ENCODE peak calls at places on chromosomes 3 and 15, in seven cellular contexts. One of them, this sample, is unnamed.

GRCh38 chr3:78741066-78741645 is 1026.6 kb downstream of the ROBO1 start:
- DNase-seq in COR-L47: no peak
- DNase-seq in stimulated activated CD4-positive, alpha-beta T cell treated with anti-CD3 and anti-CD28 coated beads, Interleukin-15, amount 100 ng/mL, for 1 hour: no peak
- DNase-seq in HS-5: no peak
- DNase-seq in stromal cell of bone marrow: no peak
- DNase-seq in HFF-Myc: no peak
- DNase-seq in T1000: no peak
- DNase-seq in this sample: peak; percentile 57

GRCh38 chr15:38668433-38669159 is 104.0 kb upstream of the RASGRP1 start:
- DNase-seq in COR-L47: no peak
- DNase-seq in stimulated activated CD4-positive, alpha-beta T cell treated with anti-CD3 and anti-CD28 coated beads, Interleukin-15, amount 100 ng/mL, for 1 hour: no peak
- DNase-seq in HS-5: no peak
- DNase-seq in stromal cell of bone marrow: no peak
- DNase-seq in HFF-Myc: no peak
- DNase-seq in T1000: no peak
- DNase-seq in this sample: no peak

GRCh38 chr3:151236316-151236715 is 33.3 kb upstream of the GPR171 start:
- DNase-seq in COR-L47: no peak
- DNase-seq in stimulated activated CD4-positive, alpha-beta T cell treated with anti-CD3 and anti-CD28 coated beads, Interleukin-15, amount 100 ng/mL, for 1 hour: no peak
- DNase-seq in HS-5: no peak
- DNase-seq in stromal cell of bone marrow: no peak
- DNase-seq in HFF-Myc: no peak
- DNase-seq in T1000: no peak
- DNase-seq in this sample: no peak

GRCh38 chr15:90315276-90315982 is 36.7 kb upstream of the ZNF774 start:
- DNase-seq in COR-L47: no peak
- DNase-seq in stimulated activated CD4-positive, alpha-beta T cell treated with anti-CD3 and anti-CD28 coated beads, Interleukin-15, amount 100 ng/mL, for 1 hour: no peak
- DNase-seq in HS-5: no peak
- DNase-seq in stromal cell of bone marrow: peak; percentile 86
- DNase-seq in HFF-Myc: peak; percentile 12
- DNase-seq in T1000: no peak
- DNase-seq in this sample: no peak

GRCh38 chr15:80694624-80695098 is 449 bp upstream of the ABHD17C start:
- DNase-seq in COR-L47: no peak
- DNase-seq in stimulated activated CD4-positive, alpha-beta T cell treated with anti-CD3 and anti-CD28 coated beads, Interleukin-15, amount 100 ng/mL, for 1 hour: peak; percentile 19
- DNase-seq in HS-5: no peak
- DNase-seq in stromal cell of bone marrow: no peak
- DNase-seq in HFF-Myc: no peak
- DNase-seq in T1000: no peak
- DNase-seq in this sample: peak; percentile 59

GRCh38 chr3:131353016-131353877 is 28.3 kb upstream of the NUDT16 start:
- DNase-seq in COR-L47: no peak
- DNase-seq in stimulated activated CD4-positive, alpha-beta T cell treated with anti-CD3 and anti-CD28 coated beads, Interleukin-15, amount 100 ng/mL, for 1 hour: no peak
- DNase-seq in HS-5: no peak
- DNase-seq in stromal cell of bone marrow: no peak
- DNase-seq in HFF-Myc: no peak
- DNase-seq in T1000: no peak
- DNase-seq in this sample: no peak

GRCh38 chr3:10366681-10367101 is 45.8 kb upstream of the SEC13 start:
- DNase-seq in COR-L47: no peak
- DNase-seq in stimulated activated CD4-positive, alpha-beta T cell treated with anti-CD3 and anti-CD28 coated beads, Interleukin-15, amount 100 ng/mL, for 1 hour: peak; percentile 6
- DNase-seq in HS-5: peak; percentile 87
- DNase-seq in stromal cell of bone marrow: peak; percentile 99
- DNase-seq in HFF-Myc: peak; percentile 86
- DNase-seq in T1000: peak; percentile 84
- DNase-seq in this sample: peak; percentile 40

GRCh38 chr3:47133641-47134040 is 30.3 kb downstream of the SETD2 start:
- DNase-seq in COR-L47: no peak
- DNase-seq in stimulated activated CD4-positive, alpha-beta T cell treated with anti-CD3 and anti-CD28 coated beads, Interleukin-15, amount 100 ng/mL, for 1 hour: no peak
- DNase-seq in HS-5: no peak
- DNase-seq in stromal cell of bone marrow: no peak
- DNase-seq in HFF-Myc: no peak
- DNase-seq in T1000: no peak
- DNase-seq in this sample: no peak

GRCh38 chr15:34085746-34086145 is 15.9 kb downstream of the EMC7 start:
- DNase-seq in COR-L47: no peak
- DNase-seq in stimulated activated CD4-positive, alpha-beta T cell treated with anti-CD3 and anti-CD28 coated beads, Interleukin-15, amount 100 ng/mL, for 1 hour: no peak
- DNase-seq in HS-5: no peak
- DNase-seq in stromal cell of bone marrow: no peak
- DNase-seq in HFF-Myc: peak; percentile 26
- DNase-seq in T1000: no peak
- DNase-seq in this sample: no peak

GRCh38 chr3:48247401-48247807 is 6.5 kb downstream of the ZNF589 start:
- DNase-seq in COR-L47: no peak
- DNase-seq in stimulated activated CD4-positive, alpha-beta T cell treated with anti-CD3 and anti-CD28 coated beads, Interleukin-15, amount 100 ng/mL, for 1 hour: no peak
- DNase-seq in HS-5: no peak
- DNase-seq in stromal cell of bone marrow: peak; percentile 44
- DNase-seq in HFF-Myc: peak; percentile 20
- DNase-seq in T1000: no peak
- DNase-seq in this sample: peak; percentile 23

GRCh38 chr15:55774113-55774970 is 31.4 kb upstream of the PRTG start:
- DNase-seq in COR-L47: no peak
- DNase-seq in stimulated activated CD4-positive, alpha-beta T cell treated with anti-CD3 and anti-CD28 coated beads, Interleukin-15, amount 100 ng/mL, for 1 hour: peak; percentile 12
- DNase-seq in HS-5: no peak
- DNase-seq in stromal cell of bone marrow: no peak
- DNase-seq in HFF-Myc: no peak
- DNase-seq in T1000: no peak
- DNase-seq in this sample: peak; percentile 86

GRCh38 chr3:69309810-69310209 is 76.1 kb downstream of the FRMD4B start:
- DNase-seq in COR-L47: no peak
- DNase-seq in stimulated activated CD4-positive, alpha-beta T cell treated with anti-CD3 and anti-CD28 coated beads, Interleukin-15, amount 100 ng/mL, for 1 hour: no peak
- DNase-seq in HS-5: peak; percentile 26
- DNase-seq in stromal cell of bone marrow: no peak
- DNase-seq in HFF-Myc: no peak
- DNase-seq in T1000: no peak
- DNase-seq in this sample: peak; percentile 49

GRCh38 chr3:148797822-148798221 is 29.8 kb upstream of the CPB1 start:
- DNase-seq in COR-L47: no peak
- DNase-seq in stimulated activated CD4-positive, alpha-beta T cell treated with anti-CD3 and anti-CD28 coated beads, Interleukin-15, amount 100 ng/mL, for 1 hour: no peak
- DNase-seq in HS-5: no peak
- DNase-seq in stromal cell of bone marrow: no peak
- DNase-seq in HFF-Myc: no peak
- DNase-seq in T1000: no peak
- DNase-seq in this sample: peak; percentile 21

GRCh38 chr15:70670680-70671079 is 92.7 kb downstream of the UACA start:
- DNase-seq in COR-L47: no peak
- DNase-seq in stimulated activated CD4-positive, alpha-beta T cell treated with anti-CD3 and anti-CD28 coated beads, Interleukin-15, amount 100 ng/mL, for 1 hour: no peak
- DNase-seq in HS-5: no peak
- DNase-seq in stromal cell of bone marrow: no peak
- DNase-seq in HFF-Myc: no peak
- DNase-seq in T1000: no peak
- DNase-seq in this sample: no peak

GRCh38 chr3:196624907-196625306 is 14.6 kb upstream of the NRROS start:
- DNase-seq in COR-L47: no peak
- DNase-seq in stimulated activated CD4-positive, alpha-beta T cell treated with anti-CD3 and anti-CD28 coated beads, Interleukin-15, amount 100 ng/mL, for 1 hour: no peak
- DNase-seq in HS-5: no peak
- DNase-seq in stromal cell of bone marrow: no peak
- DNase-seq in HFF-Myc: no peak
- DNase-seq in T1000: no peak
- DNase-seq in this sample: no peak

GRCh38 chr3:116569611-116570010 is 124.3 kb upstream of the LSAMP start:
- DNase-seq in COR-L47: no peak
- DNase-seq in stimulated activated CD4-positive, alpha-beta T cell treated with anti-CD3 and anti-CD28 coated beads, Interleukin-15, amount 100 ng/mL, for 1 hour: no peak
- DNase-seq in HS-5: peak; percentile 5
- DNase-seq in stromal cell of bone marrow: no peak
- DNase-seq in HFF-Myc: no peak
- DNase-seq in T1000: no peak
- DNase-seq in this sample: no peak

GRCh38 chr15:41996376-41996775 is 24.0 kb upstream of the EHD4 start:
- DNase-seq in COR-L47: no peak
- DNase-seq in stimulated activated CD4-positive, alpha-beta T cell treated with anti-CD3 and anti-CD28 coated beads, Interleukin-15, amount 100 ng/mL, for 1 hour: no peak
- DNase-seq in HS-5: no peak
- DNase-seq in stromal cell of bone marrow: no peak
- DNase-seq in HFF-Myc: no peak
- DNase-seq in T1000: no peak
- DNase-seq in this sample: no peak

GRCh38 chr15:32959077-32959476 is 235.4 kb downstream of the FMN1 start:
- DNase-seq in COR-L47: no peak
- DNase-seq in stimulated activated CD4-positive, alpha-beta T cell treated with anti-CD3 and anti-CD28 coated beads, Interleukin-15, amount 100 ng/mL, for 1 hour: no peak
- DNase-seq in HS-5: no peak
- DNase-seq in stromal cell of bone marrow: peak; percentile 36
- DNase-seq in HFF-Myc: no peak
- DNase-seq in T1000: no peak
- DNase-seq in this sample: no peak

GRCh38 chr3:3069723-3070122 is 40.5 kb downstream of the IL5RA start:
- DNase-seq in COR-L47: no peak
- DNase-seq in stimulated activated CD4-positive, alpha-beta T cell treated with anti-CD3 and anti-CD28 coated beads, Interleukin-15, amount 100 ng/mL, for 1 hour: no peak
- DNase-seq in HS-5: no peak
- DNase-seq in stromal cell of bone marrow: no peak
- DNase-seq in HFF-Myc: no peak
- DNase-seq in T1000: no peak
- DNase-seq in this sample: no peak

GRCh38 chr15:26738996-26739395 is 33.9 kb downstream of the GABRB3 start:
- DNase-seq in COR-L47: no peak
- DNase-seq in stimulated activated CD4-positive, alpha-beta T cell treated with anti-CD3 and anti-CD28 coated beads, Interleukin-15, amount 100 ng/mL, for 1 hour: no peak
- DNase-seq in HS-5: no peak
- DNase-seq in stromal cell of bone marrow: no peak
- DNase-seq in HFF-Myc: no peak
- DNase-seq in T1000: no peak
- DNase-seq in this sample: no peak

GRCh38 chr15:59997070-59997701 is 6.9 kb upstream of the FOXB1 start:
- DNase-seq in COR-L47: peak; percentile 93
- DNase-seq in stimulated activated CD4-positive, alpha-beta T cell treated with anti-CD3 and anti-CD28 coated beads, Interleukin-15, amount 100 ng/mL, for 1 hour: no peak
- DNase-seq in HS-5: no peak
- DNase-seq in stromal cell of bone marrow: no peak
- DNase-seq in HFF-Myc: no peak
- DNase-seq in T1000: no peak
- DNase-seq in this sample: peak; percentile 98

GRCh38 chr3:130539005-130539404 is 22.0 kb downstream of the COL6A6 start:
- DNase-seq in COR-L47: peak; percentile 48
- DNase-seq in stimulated activated CD4-positive, alpha-beta T cell treated with anti-CD3 and anti-CD28 coated beads, Interleukin-15, amount 100 ng/mL, for 1 hour: no peak
- DNase-seq in HS-5: no peak
- DNase-seq in stromal cell of bone marrow: peak; percentile 8
- DNase-seq in HFF-Myc: peak; percentile 19
- DNase-seq in T1000: no peak
- DNase-seq in this sample: peak; percentile 84

GRCh38 chr15:59115047-59115446 is 10.1 kb downstream of the CCNB2 start:
- DNase-seq in COR-L47: no peak
- DNase-seq in stimulated activated CD4-positive, alpha-beta T cell treated with anti-CD3 and anti-CD28 coated beads, Interleukin-15, amount 100 ng/mL, for 1 hour: no peak
- DNase-seq in HS-5: no peak
- DNase-seq in stromal cell of bone marrow: no peak
- DNase-seq in HFF-Myc: no peak
- DNase-seq in T1000: no peak
- DNase-seq in this sample: no peak

GRCh38 chr15:36567445-36567844 is 12.0 kb upstream of the CDIN1 start:
- DNase-seq in COR-L47: no peak
- DNase-seq in stimulated activated CD4-positive, alpha-beta T cell treated with anti-CD3 and anti-CD28 coated beads, Interleukin-15, amount 100 ng/mL, for 1 hour: no peak
- DNase-seq in HS-5: no peak
- DNase-seq in stromal cell of bone marrow: no peak
- DNase-seq in HFF-Myc: no peak
- DNase-seq in T1000: no peak
- DNase-seq in this sample: no peak

GRCh38 chr15:65355983-65356353 is 21.8 kb downstream of the IGDCC3 start:
- DNase-seq in COR-L47: no peak
- DNase-seq in stimulated activated CD4-positive, alpha-beta T cell treated with anti-CD3 and anti-CD28 coated beads, Interleukin-15, amount 100 ng/mL, for 1 hour: no peak
- DNase-seq in HS-5: no peak
- DNase-seq in stromal cell of bone marrow: no peak
- DNase-seq in HFF-Myc: no peak
- DNase-seq in T1000: no peak
- DNase-seq in this sample: no peak

GRCh38 chr3:168165390-168166269 is 69.9 kb upstream of the GOLIM4 start:
- DNase-seq in COR-L47: peak; percentile 73
- DNase-seq in stimulated activated CD4-positive, alpha-beta T cell treated with anti-CD3 and anti-CD28 coated beads, Interleukin-15, amount 100 ng/mL, for 1 hour: no peak
- DNase-seq in HS-5: peak; percentile 46
- DNase-seq in stromal cell of bone marrow: peak; percentile 70
- DNase-seq in HFF-Myc: peak; percentile 60
- DNase-seq in T1000: peak; percentile 29
- DNase-seq in this sample: peak; percentile 79

GRCh38 chr3:106957021-106957420 is 420.2 kb upstream of the CCDC54 start:
- DNase-seq in COR-L47: no peak
- DNase-seq in stimulated activated CD4-positive, alpha-beta T cell treated with anti-CD3 and anti-CD28 coated beads, Interleukin-15, amount 100 ng/mL, for 1 hour: no peak
- DNase-seq in HS-5: no peak
- DNase-seq in stromal cell of bone marrow: no peak
- DNase-seq in HFF-Myc: no peak
- DNase-seq in T1000: no peak
- DNase-seq in this sample: no peak

GRCh38 chr3:46205286-46205960 is 2.7 kb downstream of the CCR1 start:
- DNase-seq in COR-L47: no peak
- DNase-seq in stimulated activated CD4-positive, alpha-beta T cell treated with anti-CD3 and anti-CD28 coated beads, Interleukin-15, amount 100 ng/mL, for 1 hour: no peak
- DNase-seq in HS-5: no peak
- DNase-seq in stromal cell of bone marrow: no peak
- DNase-seq in HFF-Myc: no peak
- DNase-seq in T1000: no peak
- DNase-seq in this sample: no peak

GRCh38 chr3:88000853-88001252 is 58.0 kb downstream of the CGGBP1 start:
- DNase-seq in COR-L47: no peak
- DNase-seq in stimulated activated CD4-positive, alpha-beta T cell treated with anti-CD3 and anti-CD28 coated beads, Interleukin-15, amount 100 ng/mL, for 1 hour: no peak
- DNase-seq in HS-5: no peak
- DNase-seq in stromal cell of bone marrow: no peak
- DNase-seq in HFF-Myc: no peak
- DNase-seq in T1000: no peak
- DNase-seq in this sample: peak; percentile 74

GRCh38 chr15:39804026-39804425 is 21.4 kb upstream of the FSIP1 start:
- DNase-seq in COR-L47: no peak
- DNase-seq in stimulated activated CD4-positive, alpha-beta T cell treated with anti-CD3 and anti-CD28 coated beads, Interleukin-15, amount 100 ng/mL, for 1 hour: no peak
- DNase-seq in HS-5: no peak
- DNase-seq in stromal cell of bone marrow: no peak
- DNase-seq in HFF-Myc: no peak
- DNase-seq in T1000: no peak
- DNase-seq in this sample: no peak

GRCh38 chr3:79247367-79248103 is 520.3 kb downstream of the ROBO1 start:
- DNase-seq in COR-L47: no peak
- DNase-seq in stimulated activated CD4-positive, alpha-beta T cell treated with anti-CD3 and anti-CD28 coated beads, Interleukin-15, amount 100 ng/mL, for 1 hour: no peak
- DNase-seq in HS-5: no peak
- DNase-seq in stromal cell of bone marrow: no peak
- DNase-seq in HFF-Myc: peak; percentile 69
- DNase-seq in T1000: no peak
- DNase-seq in this sample: no peak

GRCh38 chr3:79973917-79974595 is 206.3 kb upstream of the ROBO1 start:
- DNase-seq in COR-L47: no peak
- DNase-seq in stimulated activated CD4-positive, alpha-beta T cell treated with anti-CD3 and anti-CD28 coated beads, Interleukin-15, amount 100 ng/mL, for 1 hour: no peak
- DNase-seq in HS-5: no peak
- DNase-seq in stromal cell of bone marrow: no peak
- DNase-seq in HFF-Myc: no peak
- DNase-seq in T1000: no peak
- DNase-seq in this sample: no peak

GRCh38 chr3:58135712-58136543 is 74.8 kb downstream of the DNASE1L3 start:
- DNase-seq in COR-L47: no peak
- DNase-seq in stimulated activated CD4-positive, alpha-beta T cell treated with anti-CD3 and anti-CD28 coated beads, Interleukin-15, amount 100 ng/mL, for 1 hour: no peak
- DNase-seq in HS-5: no peak
- DNase-seq in stromal cell of bone marrow: no peak
- DNase-seq in HFF-Myc: no peak
- DNase-seq in T1000: no peak
- DNase-seq in this sample: peak; percentile 13

GRCh38 chr3:50237133-50237651 is 1.2 kb downstream of the GNAI2 start:
- DNase-seq in COR-L47: no peak
- DNase-seq in stimulated activated CD4-positive, alpha-beta T cell treated with anti-CD3 and anti-CD28 coated beads, Interleukin-15, amount 100 ng/mL, for 1 hour: no peak
- DNase-seq in HS-5: no peak
- DNase-seq in stromal cell of bone marrow: no peak
- DNase-seq in HFF-Myc: no peak
- DNase-seq in T1000: no peak
- DNase-seq in this sample: peak; percentile 37

GRCh38 chr15:100284701-100285100 is 57.1 kb downstream of the ADAMTS17 start:
- DNase-seq in COR-L47: no peak
- DNase-seq in stimulated activated CD4-positive, alpha-beta T cell treated with anti-CD3 and anti-CD28 coated beads, Interleukin-15, amount 100 ng/mL, for 1 hour: no peak
- DNase-seq in HS-5: no peak
- DNase-seq in stromal cell of bone marrow: no peak
- DNase-seq in HFF-Myc: no peak
- DNase-seq in T1000: no peak
- DNase-seq in this sample: no peak

GRCh38 chr3:154931484-154931883 is 148.6 kb upstream of the MME start:
- DNase-seq in COR-L47: no peak
- DNase-seq in stimulated activated CD4-positive, alpha-beta T cell treated with anti-CD3 and anti-CD28 coated beads, Interleukin-15, amount 100 ng/mL, for 1 hour: no peak
- DNase-seq in HS-5: peak; percentile 73
- DNase-seq in stromal cell of bone marrow: peak; percentile 39
- DNase-seq in HFF-Myc: peak; percentile 45
- DNase-seq in T1000: no peak
- DNase-seq in this sample: no peak

GRCh38 chr15:29045717-29046116 is 159.9 kb downstream of the APBA2 start:
- DNase-seq in COR-L47: no peak
- DNase-seq in stimulated activated CD4-positive, alpha-beta T cell treated with anti-CD3 and anti-CD28 coated beads, Interleukin-15, amount 100 ng/mL, for 1 hour: no peak
- DNase-seq in HS-5: no peak
- DNase-seq in stromal cell of bone marrow: no peak
- DNase-seq in HFF-Myc: no peak
- DNase-seq in T1000: no peak
- DNase-seq in this sample: no peak

GRCh38 chr3:28868897-28869296 is 412.0 kb upstream of the RBMS3 start:
- DNase-seq in COR-L47: no peak
- DNase-seq in stimulated activated CD4-positive, alpha-beta T cell treated with anti-CD3 and anti-CD28 coated beads, Interleukin-15, amount 100 ng/mL, for 1 hour: no peak
- DNase-seq in HS-5: no peak
- DNase-seq in stromal cell of bone marrow: no peak
- DNase-seq in HFF-Myc: no peak
- DNase-seq in T1000: no peak
- DNase-seq in this sample: no peak

This sample was measured in GM23338.